ENCODE peak calls at places on chromosome 20, in four cellular contexts. Q, Z, K and D are unnamed samples.

GRCh38 chr20:33387177-33387576 is 14.1 kb downstream of the CDK5RAP1 start:
- DNase-seq in Q (peak; percentile 63), Z (peak; percentile 26), K (no peak), D (no peak)

GRCh38 chr20:20083796-20084195 is 31.5 kb downstream of the CFAP61 start:
- DNase-seq in Q (peak; percentile 55), Z (no peak), K (no peak), D (no peak)

GRCh38 chr20:31908016-31908415 is 37.6 kb downstream of the TTLL9 start:
- DNase-seq in Q (no peak), Z (no peak), K (no peak), D (no peak)

GRCh38 chr20:44134897-44135810 is 51.8 kb downstream of the JPH2 start:
- DNase-seq in Q (no peak), Z (no peak), K (no peak), D (no peak)

GRCh38 chr20:46823753-46824152 is 70.9 kb upstream of the EYA2 start:
- DNase-seq in Q (no peak), Z (no peak), K (no peak), D (no peak)

GRCh38 chr20:43363506-43363905 is 94.2 kb upstream of the SRSF6 start:
- DNase-seq in Q (no peak), Z (no peak), K (no peak), D (no peak)

GRCh38 chr20:8854566-8854965 is 214.3 kb upstream of the PLCB4 start:
- DNase-seq in Q (peak; percentile 84), Z (peak; percentile 66), K (no peak), D (no peak)

GRCh38 chr20:51562027-51562333 is 19.5 kb upstream of the NFATC2 start:
- DNase-seq in Q (peak; percentile 28), Z (no peak), K (no peak), D (no peak)

GRCh38 chr20:12594410-12595130 is 414.2 kb upstream of the SPTLC3 start:
- DNase-seq in Q (peak; percentile 32), Z (no peak), K (no peak), D (no peak)

GRCh38 chr20:7199867-7200266 is 432.4 kb downstream of the BMP2 start:
- DNase-seq in Q (no peak), Z (no peak), K (no peak), D (no peak)

GRCh38 chr20:38190166-38190565 is 25.1 kb upstream of the TGM2 start:
- DNase-seq in Q (no peak), Z (no peak), K (no peak), D (no peak)

GRCh38 chr20:24568842-24569241 is 99.4 kb downstream of the SYNDIG1 start:
- DNase-seq in Q (no peak), Z (no peak), K (no peak), D (no peak)

GRCh38 chr20:21548390-21549035 is 34.6 kb upstream of the NKX2-2 start:
- DNase-seq in Q (no peak), Z (no peak), K (peak; percentile 20), D (peak; percentile 30)

GRCh38 chr20:371755-372542 is 8.6 kb upstream of the TRIB3 start:
- DNase-seq in Q (peak; percentile 96), Z (no peak), K (no peak), D (no peak)

GRCh38 chr20:42530855-42531674 is 658.6 kb downstream of the PTPRT start:
- DNase-seq in Q (peak; percentile 24), Z (no peak), K (no peak), D (no peak)

GRCh38 chr20:21100590-21101452 is 5.3 kb downstream of the LINC00237 start:
- DNase-seq in Q (peak; percentile 24), Z (no peak), K (no peak), D (no peak)

GRCh38 chr20:31746068-31746878 is 7.2 kb downstream of the TPX2 start:
- DNase-seq in Q (no peak), Z (no peak), K (no peak), D (no peak)

GRCh38 chr20:48070961-48071645 is 285.8 kb upstream of the SULF2 start:
- DNase-seq in Q (peak; percentile 78), Z (no peak), K (no peak), D (no peak)

GRCh38 chr20:6908673-6909072 is 141.2 kb downstream of the BMP2 start:
- DNase-seq in Q (no peak), Z (no peak), K (no peak), D (no peak)

GRCh38 chr20:18197382-18198070 is 59.9 kb downstream of the KAT14 start:
- DNase-seq in Q (no peak), Z (no peak), K (no peak), D (no peak)

GRCh38 chr20:60884277-60884676 is 367.8 kb upstream of the CDH4 start:
- DNase-seq in Q (no peak), Z (no peak), K (no peak), D (no peak)

GRCh38 chr20:25286917-25287316 is 39.0 kb downstream of the PYGB start:
- DNase-seq in Q (no peak), Z (peak; percentile 9), K (no peak), D (no peak)

GRCh38 chr20:38268115-38268514 is 7.6 kb upstream of the KIAA1755 start:
- DNase-seq in Q (no peak), Z (no peak), K (no peak), D (no peak)

GRCh38 chr20:19757973-19758887 is at the start of gene RIN2:
- DNase-seq in Q (peak; percentile 97), Z (peak; percentile 92), K (no peak), D (no peak)

GRCh38 chr20:51451484-51451883 is 91.0 kb downstream of the NFATC2 start:
- DNase-seq in Q (no peak), Z (no peak), K (no peak), D (no peak)

GRCh38 chr20:50731930-50732690 is 730 bp downstream of the PARD6B start:
- DNase-seq in Q (no peak), Z (no peak), K (no peak), D (no peak)

DNA sequence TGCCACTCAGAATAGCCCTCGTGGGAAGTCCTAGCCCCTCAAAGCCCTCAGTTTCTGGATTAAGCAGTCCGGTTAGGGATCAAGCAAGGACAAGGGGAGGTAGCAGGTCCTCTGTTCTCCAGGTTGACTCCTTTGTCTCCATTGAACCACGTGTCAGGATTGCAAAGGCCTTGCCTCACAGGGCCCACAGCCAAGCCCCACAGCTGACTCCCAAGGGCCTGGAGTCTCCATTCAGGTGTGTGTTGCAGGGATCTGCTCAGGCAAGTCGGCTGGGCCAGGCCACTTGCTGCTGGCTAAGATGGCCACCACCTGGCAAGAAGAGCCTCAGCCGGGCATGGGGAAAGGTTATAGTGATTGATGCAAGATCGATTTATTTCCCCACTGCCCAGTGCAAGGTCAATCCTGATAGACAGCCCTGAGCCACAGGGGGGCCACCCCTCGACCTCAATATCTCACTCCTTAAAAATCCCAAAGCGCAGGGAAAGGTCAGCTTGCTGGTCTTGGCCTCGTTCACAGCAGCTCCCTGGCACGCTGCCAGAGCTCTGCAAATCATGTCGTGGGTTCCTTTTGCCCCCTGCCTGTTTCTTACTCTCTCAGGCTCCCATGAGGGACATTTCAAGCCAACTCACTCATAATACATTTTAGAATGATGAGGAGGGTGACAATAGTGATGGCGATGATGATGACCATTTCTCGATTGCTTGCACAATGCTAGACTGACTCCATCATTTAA is 75.9 kb downstream of the EDN3 start:
- DNase-seq in Q (no peak), Z (no peak), K (no peak), D (no peak)
- H3K9me3 ChIP-seq in Q (no peaks in the 10 kb centered on the region), Z (no peaks in the 10 kb centered on the region), K (no peaks in the 10 kb centered on the region), D (no peaks in the 10 kb centered on the region)

GRCh38 chr20:62401331-62401779 is 5.7 kb downstream of the CABLES2 start:
- DNase-seq in Q (no peak), Z (no peak), K (no peak), D (no peak)
- TF ChIP-seq CTCF in Q (peak; percentile 10), Z (peak; percentile 17), K (no peak), D (no peak)

GRCh38 chr20:54351371-54352136 is 123.8 kb upstream of the DOK5 start:
- DNase-seq in Q (no peak), Z (no peak), K (no peak), D (no peak)

GRCh38 chr20:54356726-54357235 is 118.6 kb upstream of the DOK5 start:
- DNase-seq in Q (no peak), Z (no peak), K (no peak), D (no peak)

GRCh38 chr20:54350415-54350814 is 125.0 kb upstream of the DOK5 start:
- DNase-seq in Q (peak; percentile 73), Z (no peak), K (no peak), D (no peak)

GRCh38 chr20:54353337-54353736 is 122.1 kb upstream of the DOK5 start:
- DNase-seq in Q (no peak), Z (no peak), K (no peak), D (no peak)

DNA sequence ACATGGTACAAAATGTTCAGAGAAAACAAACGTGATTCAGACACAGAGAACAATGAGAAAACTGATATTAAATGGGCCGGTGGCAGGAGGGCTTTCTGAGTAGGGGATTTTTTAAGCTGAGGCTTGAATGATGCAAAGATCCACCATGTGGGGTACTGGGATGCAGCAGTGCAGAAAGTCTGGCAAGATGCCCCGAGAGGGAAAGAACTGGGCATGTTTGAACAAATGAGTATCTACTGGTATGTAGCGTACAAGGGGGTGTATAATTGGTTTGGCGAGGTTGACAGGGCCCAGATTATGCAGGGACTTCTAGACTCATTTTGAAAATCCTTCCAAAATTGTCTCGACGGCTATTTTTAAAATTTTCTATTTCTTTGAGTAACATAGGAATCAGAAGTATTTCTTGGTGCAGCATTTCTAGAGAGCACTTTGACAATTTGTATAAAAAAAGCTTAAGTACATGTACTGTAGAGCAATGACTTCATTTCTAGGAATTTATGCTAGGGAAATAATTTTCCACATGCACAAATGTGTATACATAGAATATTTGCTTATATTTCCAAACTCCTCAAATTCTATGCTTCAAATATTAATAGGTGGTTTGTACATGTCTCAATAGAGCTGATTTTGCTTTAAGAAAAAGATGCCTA is 119.6 kb upstream of the DOK5 start:
- DNase-seq in Q (peak; percentile 19), Z (no peak), K (no peak), D (no peak)
- H3K9me3 ChIP-seq in Q (no peaks in the 10 kb centered on the region), Z (no peaks in the 10 kb centered on the region), K (no peaks in the 10 kb centered on the region), D (no peaks in the 10 kb centered on the region)

GRCh38 chr20:35742741-35743523 is 872 bp upstream of the RBM39 start:
- DNase-seq in Q (peak; percentile 25), Z (no peak), K (no peak), D (no peak)

GRCh38 chr20:35739294-35740163 is 2.5 kb downstream of the RBM39 start:
- DNase-seq in Q (peak; percentile 64), Z (no peak), K (no peak), D (no peak)

GRCh38 chr20:35743693-35744491 is 1.8 kb upstream of the RBM39 start:
- DNase-seq in Q (no peak), Z (no peak), K (no peak), D (no peak)

GRCh38 chr20:35738410-35739179 is 3.5 kb downstream of the RBM39 start:
- DNase-seq in Q (no peak), Z (no peak), K (no peak), D (no peak)

DNA sequence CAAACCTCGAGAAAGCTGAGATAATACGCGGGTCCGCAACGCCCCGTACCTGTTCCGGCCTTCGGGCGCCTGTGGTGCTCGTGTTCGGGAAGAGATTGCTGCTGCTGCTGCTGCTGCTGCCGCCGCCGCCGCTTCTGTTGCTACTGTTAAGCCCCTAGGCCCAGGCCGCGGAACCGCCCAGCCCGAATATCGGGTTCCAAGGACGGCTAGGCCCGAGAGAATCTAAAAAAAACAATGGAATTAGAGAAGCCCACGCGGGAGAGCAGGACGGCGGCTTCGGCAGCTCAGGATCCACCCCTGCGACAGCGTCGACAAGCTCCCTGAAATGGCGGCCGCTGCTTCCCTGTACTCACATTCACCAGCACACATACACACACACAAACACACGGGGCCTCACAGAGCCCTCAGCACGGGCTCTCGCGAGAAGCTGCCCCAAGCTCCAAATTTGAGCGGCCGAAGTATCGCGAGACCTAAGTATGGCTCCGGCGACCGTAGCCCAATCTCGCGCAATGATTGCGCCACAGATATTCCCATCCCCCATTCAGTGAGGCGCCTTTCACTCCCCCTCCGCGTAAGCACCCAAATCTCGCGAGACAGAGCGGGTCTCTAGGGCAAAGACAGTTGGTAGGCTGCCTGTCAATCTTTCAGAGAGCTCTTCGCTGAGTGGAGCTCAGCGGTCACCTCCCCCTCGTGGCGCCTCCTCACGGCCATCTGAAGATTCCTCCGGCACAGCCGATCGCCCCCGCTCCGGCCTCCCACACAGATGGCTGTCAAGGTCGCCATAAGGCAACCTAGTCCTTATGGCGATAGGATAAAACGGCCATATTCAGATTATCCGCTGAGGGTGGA is at the start of gene RBM39:
- DNase-seq in Q (peak; percentile 100), Z (peak; percentile 99), K (peak; percentile 98), D (peak; percentile 98)
- TF ChIP-seq CTCF in Q (peak; percentile 40), Z (peak; percentile 63), K (peak; percentile 44), D (peak; percentile 57)